ENCODE peak calls at places on chromosomes 4 and X, in four cellular contexts. One of them, this sample, is unnamed.

GRCh38 chrX:124415115-124415798 is 68.9 kb downstream of the SH2D1A start:
- DNase-seq in GM12878: no peak
- DNase-seq in K562: no peak
- DNase-seq in HepG2: no peak
- DNase-seq in this sample: no peak

GRCh38 chr4:128364565-128364964 is 77.0 kb upstream of the PGRMC2 start:
- DNase-seq in GM12878: no peak
- DNase-seq in HepG2: no peak
- DNase-seq in K562: no peak
- DNase-seq in this sample: no peak

GRCh38 chr4:80365928-80366327 is 30.4 kb downstream of the CFAP299 start:
- DNase-seq in GM12878: peak
- DNase-seq in HepG2: peak
- DNase-seq in K562: no peak
- DNase-seq in this sample: peak

GRCh38 chr4:94544811-94545210 is 93.1 kb downstream of the PDLIM5 start:
- DNase-seq in GM12878: no peak
- DNase-seq in K562: no peak
- DNase-seq in HepG2: peak
- DNase-seq in this sample: no peak

GRCh38 chr4:37537484-37537883 is 148.7 kb downstream of the RELL1 start:
- DNase-seq in K562: no peak
- DNase-seq in GM12878: no peak
- DNase-seq in HepG2: no peak
- DNase-seq in this sample: no peak

GRCh38 chr4:6928067-6928466 is 18.4 kb downstream of the TBC1D14 start:
- DNase-seq in HepG2: no peak
- DNase-seq in GM12878: no peak
- DNase-seq in K562: no peak
- DNase-seq in this sample: no peak

GRCh38 chr4:61750810-61751209 is 550.7 kb downstream of the ADGRL3 start:
- DNase-seq in K562: no peak
- DNase-seq in GM12878: no peak
- DNase-seq in HepG2: no peak
- DNase-seq in this sample: no peak

GRCh38 chrX:85084770-85085393 is 81.2 kb downstream of the APOOL start:
- DNase-seq in HepG2: peak
- DNase-seq in GM12878: peak
- DNase-seq in K562: peak
- DNase-seq in this sample: peak

GRCh38 chr4:110275871-110276270 is 77.5 kb upstream of the ELOVL6 start:
- DNase-seq in GM12878: no peak
- DNase-seq in HepG2: no peak
- DNase-seq in K562: no peak
- DNase-seq in this sample: no peak

GRCh38 chrX:129769467-129770154 is 10.1 kb upstream of the SASH3 start:
- DNase-seq in GM12878: peak
- DNase-seq in K562: no peak
- DNase-seq in HepG2: no peak
- DNase-seq in this sample: no peak

GRCh38 chr4:1374706-1375045 is 27.7 kb downstream of the UVSSA start:
- DNase-seq in HepG2: no peak
- DNase-seq in GM12878: no peak
- DNase-seq in K562: no peak
- DNase-seq in this sample: no peak

GRCh38 chrX:34598360-34598759 is 58.7 kb downstream of the TMEM47 start:
- DNase-seq in GM12878: no peak
- DNase-seq in K562: no peak
- DNase-seq in HepG2: no peak
- DNase-seq in this sample: no peak

GRCh38 chr4:184189966-184190365 is 27.7 kb downstream of the ENPP6 start:
- DNase-seq in HepG2: no peak
- DNase-seq in GM12878: no peak
- DNase-seq in K562: no peak
- DNase-seq in this sample: no peak

GRCh38 chr4:168632246-168632832 is 135.5 kb downstream of the PALLD start:
- DNase-seq in HepG2: no peak
- DNase-seq in K562: no peak
- DNase-seq in GM12878: no peak
- DNase-seq in this sample: no peak

GRCh38 chr4:168633474-168633873 is 136.6 kb downstream of the PALLD start:
- DNase-seq in K562: no peak
- DNase-seq in HepG2: no peak
- DNase-seq in GM12878: no peak
- DNase-seq in this sample: no peak

GRCh38 chr4:168636040-168636439 is 139.2 kb downstream of the PALLD start:
- DNase-seq in K562: no peak
- DNase-seq in GM12878: no peak
- DNase-seq in HepG2: no peak
- DNase-seq in this sample: no peak

GRCh38 chr4:168633071-168633470 is 136.2 kb downstream of the PALLD start:
- DNase-seq in K562: no peak
- DNase-seq in GM12878: no peak
- DNase-seq in HepG2: no peak
- DNase-seq in this sample: no peak

DNA sequence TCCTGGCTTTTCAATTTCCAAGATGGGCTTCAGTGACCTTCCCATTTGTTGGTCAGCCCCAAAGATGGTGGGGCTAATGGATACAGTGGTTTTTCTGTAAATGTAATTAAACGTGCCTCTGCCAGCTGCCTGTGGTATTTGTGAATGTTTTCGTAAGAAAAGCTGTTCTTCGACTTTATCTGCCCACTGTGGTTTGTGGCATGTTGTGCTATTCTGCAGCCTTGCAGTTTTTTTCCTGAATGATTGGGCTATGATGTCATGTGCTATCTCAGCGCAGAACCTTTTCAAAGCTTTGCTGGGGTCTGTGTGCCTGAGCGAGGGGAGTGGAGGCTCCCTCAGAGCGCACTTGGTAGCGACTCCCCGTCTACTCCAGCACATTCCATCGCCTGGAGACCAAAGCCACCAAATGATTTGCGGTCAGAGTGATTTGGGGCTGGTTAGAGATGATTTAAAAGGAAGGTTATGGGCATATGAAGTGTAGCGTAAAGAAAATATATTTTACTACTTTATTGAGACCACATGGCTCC is 137.5 kb downstream of the PALLD start:
- DNase-seq in K562: no peak
- DNase-seq in HepG2: no peak
- DNase-seq in GM12878: no peak
- DNase-seq in this sample: no peak
- TF ChIP-seq FOXM1 in K562: no peak
- TF ChIP-seq FOXM1 in HepG2: no peak
- TF ChIP-seq FOXM1 in GM12878: no peak
- TF ChIP-seq FOXM1 in this sample: peak

GRCh38 chr4:101020956-101021355 is 326.4 kb downstream of the PPP3CA start:
- DNase-seq in GM12878: peak
- DNase-seq in HepG2: no peak
- DNase-seq in K562: no peak
- DNase-seq in this sample: no peak
- TF ChIP-seq POLR2AphosphoS5 in GM12878: no peak
- TF ChIP-seq POLR2AphosphoS5 in HepG2: no peak
- TF ChIP-seq POLR2AphosphoS5 in K562: no peak
- TF ChIP-seq POLR2AphosphoS5 in this sample: peak

DNA sequence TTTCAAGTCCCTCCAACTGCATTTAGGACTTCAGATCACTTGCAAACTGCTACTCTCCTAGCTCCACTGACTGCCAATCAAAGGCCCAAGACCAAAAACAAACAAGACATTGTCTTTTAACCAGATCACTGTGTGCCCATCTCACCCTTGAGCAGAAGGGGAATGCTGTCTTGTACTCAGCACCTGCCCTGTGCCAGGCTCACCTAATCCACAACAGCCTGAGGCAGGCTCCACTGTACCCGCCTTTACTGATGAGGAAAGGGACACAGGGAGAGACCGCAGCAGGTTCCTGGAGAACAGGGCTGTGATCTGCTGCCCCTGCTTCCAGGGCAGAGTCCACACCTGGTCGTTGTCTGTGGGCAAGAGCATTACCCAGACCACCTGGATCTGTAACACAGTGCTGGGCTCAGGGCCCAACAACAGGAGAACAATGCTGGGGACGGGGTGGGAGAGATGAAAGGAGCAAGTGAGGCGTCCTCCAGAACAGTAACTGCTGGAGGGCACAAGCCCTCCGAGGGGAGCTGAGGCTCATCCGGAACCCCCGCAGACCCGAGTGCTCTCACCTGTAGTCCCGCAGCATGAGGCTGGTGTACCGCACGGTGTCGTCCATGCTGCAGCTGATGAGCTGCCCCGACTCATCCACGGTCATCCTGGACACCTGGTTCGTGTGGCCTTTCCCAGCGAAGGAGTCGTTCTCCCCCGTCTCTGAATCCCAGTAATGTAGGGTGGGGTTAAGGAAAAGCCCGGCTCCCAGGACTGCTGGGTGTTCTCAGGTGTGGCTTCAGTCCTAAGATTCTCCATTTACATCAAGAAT is 33.9 kb downstream of the WDR1 start:
- DNase-seq in GM12878: no peak
- DNase-seq in HepG2: no peak
- DNase-seq in K562: no peak
- DNase-seq in this sample: no peak
- TF ChIP-seq FOXM1 in GM12878: no peak
- TF ChIP-seq FOXM1 in HepG2: no peak
- TF ChIP-seq FOXM1 in K562: no peak
- TF ChIP-seq FOXM1 in this sample: no peak

DNA sequence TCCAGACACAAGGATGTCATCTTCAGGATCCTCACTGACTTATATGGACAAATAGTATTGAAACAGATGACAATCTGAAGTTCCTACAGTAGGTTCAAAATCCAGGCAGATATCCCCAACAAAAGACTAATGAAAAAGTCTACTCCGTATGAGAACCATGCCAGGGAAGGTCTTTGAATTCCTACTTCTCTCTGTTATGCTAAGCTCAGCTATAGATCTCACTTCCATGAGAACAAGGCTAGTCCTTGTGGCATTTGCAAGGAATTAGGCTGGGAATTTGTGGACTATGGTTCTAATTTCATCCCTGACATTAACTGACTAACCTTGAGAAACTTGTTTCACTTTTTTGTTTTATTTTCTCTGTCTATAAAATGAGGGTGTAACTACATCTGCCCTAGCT is 229.8 kb downstream of the IL1RAPL2 start:
- DNase-seq in GM12878: no peak
- DNase-seq in K562: no peak
- DNase-seq in HepG2: no peak
- DNase-seq in this sample: no peak
- TF ChIP-seq POLR2AphosphoS5 in GM12878: no peak
- TF ChIP-seq POLR2AphosphoS5 in K562: no peak
- TF ChIP-seq POLR2AphosphoS5 in HepG2: no peak
- TF ChIP-seq POLR2AphosphoS5 in this sample: no peak

GRCh38 chr4:26140150-26140898 is 180.5 kb upstream of the RBPJ start:
- DNase-seq in GM12878: no peak
- DNase-seq in HepG2: no peak
- DNase-seq in K562: no peak
- DNase-seq in this sample: no peak
- TF ChIP-seq FOXM1 in GM12878: no peak
- TF ChIP-seq FOXM1 in HepG2: no peak
- TF ChIP-seq FOXM1 in K562: no peak
- TF ChIP-seq FOXM1 in this sample: no peak

GRCh38 chr4:140149851-140150635 is 3.9 kb downstream of the MAML3 start:
- DNase-seq in GM12878: no peak
- DNase-seq in K562: peak
- DNase-seq in HepG2: no peak
- DNase-seq in this sample: peak
- TF ChIP-seq POLR2AphosphoS5 in GM12878: no peak
- TF ChIP-seq POLR2AphosphoS5 in K562: no peak
- TF ChIP-seq POLR2AphosphoS5 in HepG2: no peak
- TF ChIP-seq POLR2AphosphoS5 in this sample: no peak

DNA sequence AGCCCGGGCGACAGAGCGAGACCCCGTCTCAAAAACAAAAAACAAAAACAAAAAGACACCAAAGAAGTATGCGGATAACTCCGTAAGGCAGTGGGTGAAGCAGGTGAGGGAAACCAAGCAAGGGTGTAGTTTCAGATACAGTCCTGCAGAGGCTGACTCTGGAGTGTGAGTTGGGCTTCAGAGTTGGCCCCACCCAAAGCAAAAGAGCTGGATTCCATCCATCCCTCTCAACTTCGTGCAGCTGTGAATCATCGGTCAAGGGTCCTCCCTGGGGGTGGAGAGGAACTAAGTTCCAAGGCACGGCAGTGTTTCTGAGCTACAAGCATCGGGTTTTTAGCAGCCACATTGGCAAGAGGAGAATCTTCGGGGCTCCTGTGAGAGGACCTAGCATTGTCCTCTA is 43.9 kb upstream of the FAM9A start:
- DNase-seq in K562: no peak
- DNase-seq in HepG2: no peak
- DNase-seq in GM12878: no peak
- DNase-seq in this sample: no peak
- TF ChIP-seq FOXM1 in K562: no peak
- TF ChIP-seq FOXM1 in HepG2: no peak
- TF ChIP-seq FOXM1 in GM12878: no peak
- TF ChIP-seq FOXM1 in this sample: no peak

GRCh38 chr4:174282836-174283506 is 496 bp downstream of the FBXO8 start:
- DNase-seq in HepG2: peak
- DNase-seq in K562: peak
- DNase-seq in GM12878: peak
- DNase-seq in this sample: peak
- TF ChIP-seq POLR2AphosphoS5 in HepG2: no peak
- TF ChIP-seq POLR2AphosphoS5 in K562: no peak
- TF ChIP-seq POLR2AphosphoS5 in GM12878: peak
- TF ChIP-seq POLR2AphosphoS5 in this sample: no peak

GRCh38 chr4:172813359-172813923 is 355.2 kb upstream of the GALNT7 start:
- DNase-seq in HepG2: no peak
- DNase-seq in GM12878: peak
- DNase-seq in K562: no peak
- DNase-seq in this sample: no peak
- TF ChIP-seq FOXM1 in HepG2: no peak
- TF ChIP-seq FOXM1 in GM12878: no peak
- TF ChIP-seq FOXM1 in K562: no peak
- TF ChIP-seq FOXM1 in this sample: no peak

This sample was measured in SK-N-SH.